ENCODE peak calls at places on chromosomes 1 and 21, in seven cellular contexts. U, K, F, E, J, N and X are unnamed samples.

GRCh38 chr1:234498448-234499118 is 19.6 kb upstream of the TARBP1 start:
- DNase-seq in E (no peak), N (no peak), K (no peak), F (peak; percentile 93), U (no peak), J (no peak), X (no peak)

GRCh38 chr1:233367057-233367759 is 39.7 kb downstream of the MAP3K21 start:
- DNase-seq in U (no peak), E (no peak), N (no peak), F (no peak), K (no peak), J (no peak), X (no peak)

GRCh38 chr1:53140451-53140850 is 2.0 kb downstream of the SLC1A7 start:
- DNase-seq in F (no peak), N (no peak), U (no peak), E (no peak), J (no peak), K (no peak), X (no peak)

GRCh38 chr21:37667380-37667779 is 248.9 kb downstream of the KCNJ6 start:
- DNase-seq in N (no peak), E (no peak), U (no peak), K (no peak), F (peak; percentile 67), J (no peak), X (no peak)

GRCh38 chr1:16183157-16183556 is 27.3 kb upstream of the EPHA2 start:
- DNase-seq in K (no peak), N (no peak), F (no peak), U (no peak), E (no peak), J (no peak), X (no peak)

GRCh38 chr1:65939636-65940035 is 146.9 kb downstream of the PDE4B start:
- DNase-seq in E (no peak), J (no peak), K (no peak), U (no peak), F (no peak), N (no peak), X (no peak)

GRCh38 chr1:22444856-22445255 is 6.8 kb upstream of the ZBTB40 start:
- DNase-seq in F (no peak), E (no peak), K (no peak), N (no peak), U (no peak), J (no peak), X (no peak)

GRCh38 chr1:171983584-171983983 is 142.3 kb downstream of the DNM3 start:
- DNase-seq in U (no peak), F (no peak), E (no peak), J (no peak), N (no peak), K (no peak), X (no peak)

GRCh38 chr1:116078699-116079223 is 32.4 kb upstream of the MAB21L3 start:
- DNase-seq in U (no peak), N (no peak), K (no peak), F (no peak), J (no peak), E (no peak), X (no peak)

GRCh38 chr1:151898519-151898991 is 10.8 kb downstream of the THEM4 start:
- DNase-seq in N (peak; percentile 59), K (no peak), F (no peak), J (peak; percentile 78), E (no peak), U (no peak), X (no peak)

GRCh38 chr1:48026275-48026674 is 29.1 kb upstream of the TRABD2B start:
- DNase-seq in J (no peak), E (no peak), N (no peak), K (no peak), U (no peak), F (no peak), X (no peak)

GRCh38 chr1:151326619-151327222 is 495 bp downstream of the PI4KB start:
- DNase-seq in E (peak; percentile 62), J (peak; percentile 61), U (no peak), K (peak; percentile 30), F (no peak), N (no peak), X (no peak)

GRCh38 chr1:44256762-44257554 is 43.7 kb downstream of the DMAP1 start:
- DNase-seq in E (no peak), J (no peak), F (no peak), U (no peak), N (no peak), K (no peak), X (no peak)

GRCh38 chr1:192732787-192733186 is 76.1 kb upstream of the RGS2 start:
- DNase-seq in K (no peak), J (no peak), U (peak; percentile 9), F (no peak), E (peak; percentile 20), N (no peak), X (no peak)

GRCh38 chr1:26429741-26430140 is 2.4 kb upstream of the DHDDS start:
- DNase-seq in K (no peak), E (no peak), F (no peak), J (no peak), N (no peak), U (no peak), X (no peak)

GRCh38 chr1:10007161-10007560 is 10.1 kb downstream of the RBP7 start:
- DNase-seq in J (no peak), N (no peak), E (no peak), U (no peak), F (no peak), K (no peak), X (no peak)

GRCh38 chr1:31576743-31577455 is 584 bp downstream of the TINAGL1 start:
- DNase-seq in J (no peak), U (no peak), F (no peak), E (peak; percentile 6), N (no peak), K (no peak), X (peak; percentile 66)

GRCh38 chr1:181630838-181631237 is 147.5 kb downstream of the CACNA1E start:
- DNase-seq in F (no peak), U (no peak), K (no peak), J (no peak), N (no peak), E (no peak), X (no peak)

GRCh38 chr1:201792534-201793305 is 36.2 kb upstream of the IPO9 start:
- DNase-seq in J (no peak), K (peak; percentile 90), U (peak; percentile 22), N (peak; percentile 73), F (peak; percentile 93), E (peak; percentile 90), X (peak; percentile 79)

GRCh38 chr1:166953486-166953885 is 21.9 kb downstream of the ILDR2 start:
- DNase-seq in E (no peak), K (no peak), N (no peak), J (no peak), F (no peak), U (no peak), X (no peak)